ENCODE peak calls at places on chromosomes 2 and 18, in four cellular contexts. P is epithelial cell of esophagus, V is mesothelial cell of epicardium, O is GM12865. I is an unnamed sample.

GRCh38 chr2:157178865-157179264 is 78.6 kb upstream of the GALNT5 start:
- DNase-seq in O (no peak), P (no peak), V (no peak), I (no peak)

GRCh38 chr18:31688601-31689000 is 4.2 kb upstream of the B4GALT6 start:
- DNase-seq in O (no peak), V (no peak), P (no peak), I (no peak)

GRCh38 chr2:215401896-215402379 is 33.9 kb downstream of the FN1 start:
- DNase-seq in O (no peak), P (no peak), V (no peak), I (no peak)

GRCh38 chr2:230330725-230331124 is 3.7 kb downstream of the SP140L start:
- DNase-seq in V (no peak), O (no peak), P (no peak), I (no peak)

GRCh38 chr2:64482765-64483504 is 29.0 kb downstream of the LGALSL start:
- DNase-seq in P (peak), O (no peak), V (no peak), I (no peak)

GRCh38 chr2:172208881-172209325 is 106.2 kb upstream of the DLX2 start:
- DNase-seq in P (peak), V (no peak), O (no peak), I (no peak)

GRCh38 chr2:168700615-168701245 is 101.7 kb upstream of the NOSTRIN start:
- DNase-seq in V (no peak), O (no peak), P (peak), I (no peak)

GRCh38 chr2:237096911-237097310 is 11.2 kb downstream of the COPS8 start:
- DNase-seq in V (no peak), O (no peak), P (peak), I (no peak)

GRCh38 chr2:185291035-185291647 is 447.5 kb upstream of the FSIP2 start:
- DNase-seq in P (peak), V (peak), O (peak), I (peak)

GRCh38 chr2:217956895-217957457 is 45.8 kb downstream of the TNS1 start:
- DNase-seq in V (no peak), P (no peak), O (no peak), I (no peak)

GRCh38 chr2:145987797-145988196 is 1467.9 kb upstream of the ZEB2 start:
- DNase-seq in V (no peak), P (no peak), O (no peak), I (no peak)

GRCh38 chr2:152606081-152606480 is 111.2 kb downstream of the PRPF40A start:
- DNase-seq in O (no peak), P (no peak), V (no peak), I (no peak)

GRCh38 chr2:71100195-71100964 is 29.6 kb downstream of the MCEE start:
- DNase-seq in V (peak), O (peak), P (peak), I (peak)

GRCh38 chr2:112692914-112693313 is 27.9 kb upstream of the NT5DC4 start:
- DNase-seq in P (peak), V (no peak), O (no peak), I (no peak)

GRCh38 chr2:226187126-226187525 is 612.5 kb downstream of the IRS1 start:
- DNase-seq in P (no peak), V (no peak), O (no peak), I (no peak)

GRCh38 chr2:118119158-118119715 is 31.0 kb downstream of the INSIG2 start:
- DNase-seq in O (no peak), V (no peak), P (no peak), I (no peak)

GRCh38 chr2:154623819-154624218 is 74.7 kb upstream of the KCNJ3 start:
- DNase-seq in P (peak), V (peak), O (peak), I (peak)

GRCh38 chr2:218878941-218879761 is 1.5 kb upstream of the WNT10A start:
- DNase-seq in V (no peak), P (no peak), O (no peak), I (no peak)

GRCh38 chr2:239687441-239687840 is 286.6 kb upstream of the HDAC4 start:
- DNase-seq in V (peak), O (no peak), P (no peak), I (no peak)

GRCh38 chr2:239688840-239689239 is 288.0 kb upstream of the HDAC4 start:
- DNase-seq in V (peak), O (no peak), P (no peak), I (no peak)

GRCh38 chr2:239689410-239689809 is 288.6 kb upstream of the HDAC4 start:
- DNase-seq in P (no peak), O (no peak), V (no peak), I (no peak)

GRCh38 chr2:239689985-239690384 is 289.2 kb upstream of the HDAC4 start:
- DNase-seq in O (no peak), P (no peak), V (no peak), I (no peak)

GRCh38 chr2:239688098-239688497 is 287.3 kb upstream of the HDAC4 start:
- DNase-seq in P (no peak), O (no peak), V (peak), I (no peak)
- TF ChIP-seq CTCF in P (no peak), O (peak), V (no peak), I (no peak)

GRCh38 chr2:27737676-27738348 is 33.7 kb upstream of the MRPL33 start:
- DNase-seq in V (no peak), O (no peak), P (peak), I (no peak)
- TF ChIP-seq CTCF in V (no peak), O (no peak), P (no peak), I (no peak)

DNA sequence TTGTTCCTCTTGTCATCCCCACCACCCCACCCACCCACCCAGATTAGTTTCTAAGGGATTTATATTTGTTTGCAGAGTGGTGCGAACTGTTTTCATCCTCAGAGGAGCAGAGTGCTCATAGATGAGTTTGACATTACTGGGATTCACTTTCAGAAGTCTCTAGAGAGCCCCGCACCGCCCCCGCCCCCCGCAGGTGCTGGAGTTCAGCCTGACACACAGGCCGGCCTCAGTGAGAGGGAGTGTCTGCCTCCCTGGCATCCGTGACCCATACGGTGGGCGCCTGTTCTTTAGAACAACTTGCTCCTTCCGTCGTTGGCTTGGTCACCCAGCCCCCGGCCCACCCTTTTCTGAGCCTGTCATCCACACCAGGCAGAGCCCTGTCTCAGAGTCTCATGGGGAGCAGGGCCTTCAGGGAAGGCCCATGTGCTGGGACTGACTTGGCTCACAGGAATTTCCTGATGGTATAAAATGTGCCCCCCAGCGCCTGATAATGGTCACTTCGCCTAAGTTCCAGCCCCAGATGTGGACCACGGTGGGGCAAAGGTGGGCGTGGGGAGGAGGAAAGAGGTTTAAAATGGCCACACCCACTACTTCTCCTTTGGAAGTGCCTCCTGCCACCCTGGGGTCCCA is 44.3 kb downstream of the HPCAL1 start:
- DNase-seq in P (no peak), V (no peak), O (no peak), I (no peak)
- TF ChIP-seq CTCF in P (no peak), V (no peak), O (no peak), I (no peak)

GRCh38 chr18:33755918-33756590 is 178.0 kb downstream of the ASXL3 start:
- DNase-seq in O (peak), V (no peak), P (peak), I (no peak)

GRCh38 chr18:33757037-33757436 is 179.0 kb downstream of the ASXL3 start:
- DNase-seq in V (no peak), O (no peak), P (peak), I (no peak)

DNA sequence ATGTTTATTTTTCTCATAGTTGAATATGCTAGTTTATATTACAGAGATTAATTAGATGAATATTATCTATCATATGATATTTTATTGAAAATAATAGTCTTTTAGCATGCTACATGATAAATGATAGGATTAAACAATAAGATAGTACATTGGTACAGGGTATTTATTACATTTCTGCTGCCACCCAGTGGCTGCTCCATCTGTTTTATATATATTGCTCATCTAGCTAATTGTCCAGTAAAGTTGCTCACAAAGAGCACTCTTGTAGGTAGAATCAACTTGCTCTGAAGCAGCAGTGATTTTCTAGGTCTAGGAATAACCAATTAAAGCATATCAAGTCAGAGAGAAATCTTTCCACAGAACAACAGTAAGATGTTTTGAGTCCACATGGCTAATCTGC is 183.3 kb downstream of the ASXL3 start:
- DNase-seq in O (peak), V (no peak), P (peak), I (no peak)
- TF ChIP-seq CTCF in O (peak), V (no peak), P (peak), I (peak)

GRCh38 chr2:210113636-210114235 is 57.5 kb downstream of the KANSL1L start:
- DNase-seq in P (no peak), O (no peak), V (no peak), I (no peak)

DNA sequence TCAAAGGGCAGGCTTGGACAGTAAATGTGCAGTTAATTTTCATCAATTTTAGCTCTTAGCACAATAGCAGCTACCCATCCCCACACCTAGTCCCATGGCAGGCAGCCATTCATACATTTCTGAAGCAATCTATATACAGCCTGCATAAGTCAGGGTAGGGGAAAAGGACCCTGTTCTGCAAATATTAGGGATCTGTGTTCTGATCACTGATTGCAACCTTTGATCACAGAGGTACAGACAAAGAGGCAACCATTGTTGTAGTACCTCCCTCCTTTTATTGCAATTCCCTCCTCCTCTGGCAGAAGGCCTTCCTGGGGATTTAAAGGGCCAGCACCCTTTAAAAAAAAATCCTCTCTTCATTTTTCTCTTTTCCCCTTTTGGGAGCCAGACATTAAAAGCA is 58.3 kb downstream of the KANSL1L start:
- DNase-seq in V (no peak), P (no peak), O (no peak), I (no peak)
- TF ChIP-seq CTCF in V (no peak), P (no peak), O (no peak), I (no peak)

GRCh38 chr18:44638811-44639210 is 41.9 kb upstream of the SETBP1 start:
- DNase-seq in O (no peak), V (no peak), P (peak), I (no peak)

GRCh38 chr18:44636241-44636640 is 44.4 kb upstream of the SETBP1 start:
- DNase-seq in O (peak), V (no peak), P (no peak), I (no peak)

GRCh38 chr18:44637210-44638051 is 43.3 kb upstream of the SETBP1 start:
- DNase-seq in O (peak), P (peak), V (no peak), I (no peak)

GRCh38 chr18:44635546-44635945 is 45.1 kb upstream of the SETBP1 start:
- DNase-seq in O (no peak), P (no peak), V (no peak), I (no peak)

DNA sequence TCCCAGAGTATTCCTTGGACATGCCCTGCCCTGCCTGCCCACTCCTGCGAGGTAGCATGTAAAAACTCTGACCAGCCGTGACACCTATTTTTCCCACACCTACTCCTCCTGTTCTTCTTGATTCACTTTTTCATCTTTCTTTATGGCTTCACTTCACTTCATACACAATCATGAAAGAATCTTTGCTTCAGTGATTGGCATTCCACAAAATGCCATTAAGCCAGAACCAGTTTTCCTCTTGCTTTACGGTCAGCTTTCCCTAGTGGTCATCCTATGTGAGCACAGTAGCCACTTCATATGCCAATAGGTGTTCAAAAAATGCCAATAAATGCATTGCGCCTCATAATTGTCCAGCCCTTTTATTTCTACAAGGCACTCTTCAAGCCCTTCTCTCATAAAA is 42.5 kb upstream of the SETBP1 start:
- DNase-seq in P (no peak), V (no peak), O (no peak), I (no peak)
- TF ChIP-seq CTCF in P (no peak), V (no peak), O (no peak), I (no peak)

DNA sequence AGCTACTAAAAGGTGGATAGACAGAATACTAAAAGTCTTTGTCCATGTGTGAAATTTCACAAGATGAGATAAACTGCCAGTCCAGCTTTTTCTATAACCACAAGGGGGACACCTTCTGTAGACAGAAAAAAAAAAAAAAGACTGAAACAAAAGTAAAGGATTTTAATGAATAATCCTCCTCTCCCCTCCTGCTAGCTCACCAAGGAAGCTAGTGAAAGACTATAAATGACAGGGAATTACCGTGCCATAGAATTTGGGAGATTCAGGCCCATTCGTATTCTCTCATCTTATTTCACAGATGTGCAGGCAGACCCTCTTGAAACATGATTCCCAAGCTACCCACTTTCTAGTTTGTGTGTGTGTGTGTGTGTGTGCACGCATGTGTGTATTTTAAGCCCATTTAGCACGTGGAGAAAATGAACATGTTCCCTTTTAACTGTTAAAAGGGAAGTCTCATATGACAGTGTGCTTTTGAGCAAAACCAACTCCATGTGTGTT is 36.3 kb upstream of the SLC8A1 start:
- DNase-seq in P (peak), V (no peak), O (no peak), I (no peak)
- TF ChIP-seq CTCF in P (peak), V (peak), O (no peak), I (peak)

GRCh38 chr2:102187191-102188150 is 648 bp downstream of the IL1RL2 start:
- DNase-seq in P (peak), O (no peak), V (no peak), I (peak)
- TF ChIP-seq CTCF in P (peak), O (no peak), V (no peak), I (peak)

GRCh38 chr18:37484893-37485834 is 80.4 kb downstream of the CELF4 start:
- DNase-seq in O (peak), P (peak), V (peak), I (peak)
- TF ChIP-seq CTCF in O (peak), P (no peak), V (peak), I (peak)